ENCODE peak calls at places on chromosome 5, in five cellular contexts. M is activated T-helper 1 cell treated with Interleukin-2 at 50 U/mL for 16 hours; S is HT1080; Q is stimulated activated naive CD4-positive, alpha-beta T cell treated with Interleukin-2 at 50 U/mL for 16 hours; H is neural crest cell. U is an unnamed sample.

GRCh38 chr5:139149477-139150199 is 48.5 kb downstream of the SIL1 start:
- DNase-seq in M (no peak), Q (no peak), H (no peak), S (no peak), U (no peak)

GRCh38 chr5:39759696-39760095 is 334.9 kb upstream of the DAB2 start:
- DNase-seq in S (no peak), Q (no peak), M (no peak), H (no peak), U (no peak)

GRCh38 chr5:177269976-177270375 is 33.5 kb downstream of the RAB24 start:
- DNase-seq in S (no peak), H (no peak), Q (no peak), M (no peak), U (no peak)

GRCh38 chr5:125668904-125669303 is 754.3 kb upstream of the GRAMD2B start:
- DNase-seq in M (no peak), S (peak), H (no peak), Q (no peak), U (no peak)

GRCh38 chr5:80656425-80656824 is 1.6 kb upstream of the DHFR start:
- DNase-seq in Q (no peak), M (no peak), H (no peak), S (peak), U (no peak)

GRCh38 chr5:136051486-136052220 is 22.9 kb downstream of the TGFBI start:
- DNase-seq in M (no peak), Q (no peak), S (no peak), H (no peak), U (no peak)

GRCh38 chr5:150077060-150077459 is 9.3 kb downstream of the CSF1R start:
- DNase-seq in S (no peak), H (no peak), M (no peak), Q (no peak), U (no peak)

GRCh38 chr5:173301695-173302545 is 26.3 kb downstream of the STC2 start:
- DNase-seq in Q (no peak), S (no peak), H (peak), M (no peak), U (no peak)

GRCh38 chr5:87686018-87686417 is 273.3 kb upstream of the CCNH start:
- DNase-seq in H (no peak), Q (no peak), S (no peak), M (no peak), U (no peak)

GRCh38 chr5:149938791-149939358 is 5.7 kb downstream of the PDE6A start:
- DNase-seq in H (no peak), M (no peak), S (peak), Q (no peak), U (no peak)

GRCh38 chr5:59810041-59810440 is 83.5 kb downstream of the PDE4D start:
- DNase-seq in S (peak), H (peak), M (peak), Q (peak), U (peak)

GRCh38 chr5:126514159-126515141 is 80.6 kb downstream of the ALDH7A1 start:
- DNase-seq in S (peak), H (no peak), M (no peak), Q (no peak), U (no peak)

GRCh38 chr5:116487045-116487444 is 87.6 kb downstream of the SEMA6A start:
- DNase-seq in M (no peak), H (no peak), Q (no peak), S (no peak), U (no peak)

GRCh38 chr5:1552469-1553255 is 28.9 kb upstream of the LPCAT1 start:
- DNase-seq in S (no peak), M (no peak), Q (no peak), H (peak), U (no peak)

GRCh38 chr5:57725628-57726504 is 243.3 kb upstream of the ACTBL2 start:
- DNase-seq in S (no peak), Q (no peak), M (no peak), H (no peak), U (no peak)

GRCh38 chr5:17238521-17239041 is 21.1 kb downstream of the BASP1 start:
- DNase-seq in H (no peak), M (no peak), Q (no peak), S (peak), U (no peak)

GRCh38 chr5:166117744-166118072 is 2173.7 kb upstream of the WWC1 start:
- DNase-seq in Q (no peak), S (no peak), M (no peak), H (no peak), U (no peak)

GRCh38 chr5:150058480-150059126 is 27.8 kb downstream of the CSF1R start:
- DNase-seq in M (no peak), Q (no peak), S (peak), H (no peak), U (no peak)

GRCh38 chr5:61263072-61263471 is 69.0 kb upstream of the ZSWIM6 start:
- DNase-seq in S (no peak), H (no peak), Q (no peak), M (no peak), U (no peak)

GRCh38 chr5:54758038-54758437 is 227.4 kb downstream of the ESM1 start:
- DNase-seq in S (no peak), H (no peak), M (no peak), Q (no peak), U (no peak)

GRCh38 chr5:83741571-83741970 is 20.9 kb upstream of the HAPLN1 start:
- DNase-seq in H (no peak), S (no peak), M (no peak), Q (no peak), U (no peak)

GRCh38 chr5:153153086-153153485 is 337.4 kb upstream of the GRIA1 start:
- DNase-seq in M (no peak), Q (no peak), S (peak), H (no peak), U (no peak)

GRCh38 chr5:131570757-131571156 is 64.3 kb downstream of the RAPGEF6 start:
- DNase-seq in M (no peak), H (no peak), Q (no peak), S (no peak), U (no peak)

GRCh38 chr5:14239951-14240350 is 96.8 kb downstream of the TRIO start:
- DNase-seq in H (no peak), M (no peak), S (no peak), Q (no peak), U (no peak)

GRCh38 chr5:127820910-127821553 is 117.8 kb downstream of the CCDC192 start:
- DNase-seq in Q (no peak), M (no peak), S (peak), H (no peak), U (no peak)

GRCh38 chr5:52690236-52690685 is 97.5 kb upstream of the ITGA1 start:
- DNase-seq in Q (no peak), M (no peak), H (no peak), S (no peak), U (no peak)

GRCh38 chr5:144468542-144468941 is 297.9 kb downstream of the KCTD16 start:
- DNase-seq in S (no peak), M (no peak), Q (no peak), H (no peak), U (no peak)

GRCh38 chr5:154412925-154413324 is 32.9 kb upstream of the SAP30L start:
- DNase-seq in Q (no peak), S (no peak), H (no peak), M (no peak), U (no peak)

GRCh38 chr5:142364251-142365145 is 39.7 kb upstream of the SPRY4 start:
- DNase-seq in Q (no peak), S (no peak), H (no peak), M (no peak), U (no peak)

GRCh38 chr5:39700523-39700922 is 275.7 kb upstream of the DAB2 start:
- DNase-seq in H (no peak), S (no peak), M (no peak), Q (no peak), U (no peak)

GRCh38 chr5:41524174-41524573 is 13.8 kb upstream of the PLCXD3 start:
- DNase-seq in M (no peak), S (peak), Q (no peak), H (no peak), U (no peak)

U was measured in activated CD8-positive, alpha-beta T cell treated with anti-CD3 and anti-CD28 coated beads for 36 hours.